ENCODE peak calls at places on chromosomes 6 and 20, in nine cellular contexts. S is heart left ventricle; I is adrenal gland; P is effector memory CD4-positive, alpha-beta T cell; Y is fibroblast of villous mesenchyme; C is IMR-90; Z is endodermal cell; A is brain microvascular endothelial cell; O is CD4-positive, alpha-beta memory T cell. X is an unnamed sample.

GRCh38 chr6:75657327-75657726 is 55.6 kb downstream of the SENP6 start:
- DNase-seq in S (no peak), I (no peak), P (no peak), Y (no peak), C (no peak), Z (no peak), A (no peak), O (no peak), X (no peak)

GRCh38 chr20:17339000-17339399 is 112.2 kb downstream of the PCSK2 start:
- DNase-seq in S (no peak), I (no peak), P (no peak), Y (no peak), C (no peak), Z (no peak), A (no peak), O (no peak), X (no peak)

GRCh38 chr6:133774356-133774755 is 114.6 kb upstream of the TCF21 start:
- DNase-seq in S (no peak), I (no peak), P (no peak), Y (peak; percentile 37), C (peak; percentile 75), Z (no peak), A (peak; percentile 64), O (no peak), X (peak; percentile 49)

GRCh38 chr6:18263561-18264337 is 581 bp downstream of the DEK start:
- DNase-seq in S (peak; percentile 81), I (peak; percentile 74), P (peak; percentile 18), Y (peak; percentile 63), C (no peak), Z (no peak), A (no peak), O (peak; percentile 38), X (no peak)

GRCh38 chr6:137451926-137452325 is 42.3 kb downstream of the OLIG3 start:
- DNase-seq in S (no peak), I (no peak), P (no peak), Y (peak; percentile 69), C (peak; percentile 87), Z (no peak), A (peak; percentile 30), O (no peak), X (no peak)

GRCh38 chr20:17661121-17661744 is 20.8 kb downstream of the RRBP1 start:
- DNase-seq in S (no peak), I (no peak), P (no peak), Y (no peak), C (no peak), Z (no peak), A (no peak), O (no peak), X (no peak)

GRCh38 chr6:149646599-149646998 is 1.9 kb downstream of the KATNA1 start:
- DNase-seq in S (no peak), I (no peak), P (no peak), Y (no peak), C (no peak), Z (no peak), A (no peak), O (no peak), X (no peak)

GRCh38 chr6:137234505-137234863 is 15.3 kb upstream of the IFNGR1 start:
- DNase-seq in S (no peak), I (no peak), P (no peak), Y (no peak), C (no peak), Z (no peak), A (no peak), O (peak; percentile 42), X (peak; percentile 61)

GRCh38 chr20:62840244-62841197 is 21.1 kb downstream of the TCFL5 start:
- DNase-seq in S (no peak), I (no peak), P (no peak), Y (no peak), C (no peak), Z (no peak), A (no peak), O (no peak), X (no peak)

GRCh38 chr6:154302111-154302752 is 54.4 kb downstream of the IPCEF1 start:
- DNase-seq in S (no peak), I (peak; percentile 50), P (no peak), Y (peak; percentile 89), C (peak; percentile 95), Z (no peak), A (peak; percentile 78), O (no peak), X (peak; percentile 65)

GRCh38 chr20:44392776-44393607 is 37.5 kb downstream of the HNF4A start:
- DNase-seq in S (no peak), I (no peak), P (no peak), Y (no peak), C (no peak), Z (no peak), A (no peak), O (no peak), X (no peak)

GRCh38 chr6:37535701-37536461 is 36.2 kb upstream of the CCDC167 start:
- DNase-seq in S (no peak), I (peak; percentile 44), P (no peak), Y (no peak), C (no peak), Z (peak; percentile 79), A (no peak), O (no peak), X (no peak)

GRCh38 chr6:43630980-43631619 is 2.0 kb upstream of the GTPBP2 start:
- DNase-seq in S (no peak), I (no peak), P (no peak), Y (no peak), C (no peak), Z (no peak), A (no peak), O (no peak), X (no peak)

GRCh38 chr6:165098165-165098564 is 211.2 kb downstream of the C6orf118 start:
- DNase-seq in S (no peak), I (no peak), P (no peak), Y (no peak), C (no peak), Z (peak; percentile 74), A (no peak), O (no peak), X (no peak)

GRCh38 chr6:75210885-75211739 is 5.3 kb upstream of the COL12A1 start:
- DNase-seq in S (no peak), I (peak; percentile 75), P (peak; percentile 44), Y (peak; percentile 83), C (peak; percentile 79), Z (peak; percentile 61), A (peak; percentile 68), O (peak; percentile 59), X (peak; percentile 57)

GRCh38 chr6:151275566-151275965 is 35.8 kb downstream of the AKAP12 start:
- DNase-seq in S (no peak), I (no peak), P (no peak), Y (no peak), C (no peak), Z (no peak), A (no peak), O (no peak), X (no peak)

GRCh38 chr20:1370548-1371110 is 22.2 kb downstream of the FKBP1A start:
- DNase-seq in S (no peak), I (no peak), P (no peak), Y (peak; percentile 56), C (peak; percentile 67), Z (no peak), A (no peak), O (no peak), X (no peak)

GRCh38 chr6:37160922-37161778 is 8.8 kb upstream of the PIM1 start:
- DNase-seq in S (no peak), I (no peak), P (no peak), Y (peak; percentile 82), C (peak; percentile 76), Z (no peak), A (peak; percentile 60), O (no peak), X (no peak)

GRCh38 chr6:92377137-92377536 is 1042.2 kb downstream of the EPHA7 start:
- DNase-seq in S (no peak), I (no peak), P (no peak), Y (peak; percentile 16), C (no peak), Z (no peak), A (no peak), O (no peak), X (no peak)

DNA sequence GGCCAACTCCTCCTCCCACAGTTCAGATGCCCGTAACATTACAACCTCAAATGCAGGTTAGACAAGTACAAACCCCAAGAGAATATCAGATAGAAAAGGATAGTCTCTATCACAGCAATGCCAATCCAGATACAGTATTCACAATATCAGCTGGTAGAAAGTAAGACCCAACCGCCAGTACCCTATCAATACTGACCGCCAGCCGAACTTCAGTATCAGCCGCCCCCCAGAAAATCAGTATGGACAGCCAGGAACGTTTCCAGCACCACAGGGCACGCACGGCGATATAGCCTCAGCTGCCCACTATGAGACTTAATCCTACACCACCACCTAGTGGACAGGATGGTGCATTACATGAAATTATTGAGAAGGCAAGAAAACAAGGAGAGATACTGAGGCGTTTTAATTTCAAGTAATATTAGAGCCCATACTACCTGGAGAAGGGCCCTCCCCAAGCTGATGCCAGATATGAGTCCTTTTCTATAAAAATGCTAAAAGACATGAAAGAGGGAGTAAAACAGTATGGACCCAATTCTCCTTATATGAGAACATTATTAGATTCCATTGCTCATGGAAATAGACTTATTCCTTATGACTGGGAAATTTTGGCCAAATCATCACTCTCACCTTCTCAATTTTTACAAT is 17.6 kb upstream of the EIF2S2 start:
- DNase-seq in S (no peak), I (peak; percentile 73), P (peak; percentile 41), Y (peak; percentile 80), C (peak; percentile 73), Z (peak; percentile 79), A (peak; percentile 68), O (peak; percentile 71), X (peak; percentile 63)
- H3K4me3 ChIP-seq in S (no peak overlapping the region), I (no peak overlapping the region), P (no peak overlapping the region), Y (no peak overlapping the region), C (no peak overlapping the region), Z (no peak overlapping the region), A (no peak overlapping the region), O (no peak overlapping the region), X (peak overlapping the region; percentile 16)

GRCh38 chr6:96562886-96563285 is at the start of gene FHL5:
- DNase-seq in S (no peak), I (no peak), P (no peak), Y (peak; percentile 2), C (no peak), Z (no peak), A (no peak), O (no peak), X (no peak)
- H3K4me3 ChIP-seq in S (peak within 1 kb of the TSS; percentile 50), I (no peak within 1 kb of the TSS), P (no peak within 1 kb of the TSS), Y (no peak within 1 kb of the TSS), C (no peak within 1 kb of the TSS), Z (no peak within 1 kb of the TSS), A (no peak within 1 kb of the TSS), O (no peak within 1 kb of the TSS), X (no peak within 1 kb of the TSS)

GRCh38 chr20:22794200-22794599 is 209.8 kb upstream of the FOXA2 start:
- DNase-seq in S (no peak), I (no peak), P (no peak), Y (no peak), C (no peak), Z (no peak), A (no peak), O (no peak), X (no peak)
- H3K4me3 ChIP-seq in S (no peak overlapping the region), I (no peak overlapping the region), P (no peak overlapping the region), Y (no peak overlapping the region), C (no peak overlapping the region), Z (no peak overlapping the region), A (no peak overlapping the region), O (no peak overlapping the region), X (no peak overlapping the region)

DNA sequence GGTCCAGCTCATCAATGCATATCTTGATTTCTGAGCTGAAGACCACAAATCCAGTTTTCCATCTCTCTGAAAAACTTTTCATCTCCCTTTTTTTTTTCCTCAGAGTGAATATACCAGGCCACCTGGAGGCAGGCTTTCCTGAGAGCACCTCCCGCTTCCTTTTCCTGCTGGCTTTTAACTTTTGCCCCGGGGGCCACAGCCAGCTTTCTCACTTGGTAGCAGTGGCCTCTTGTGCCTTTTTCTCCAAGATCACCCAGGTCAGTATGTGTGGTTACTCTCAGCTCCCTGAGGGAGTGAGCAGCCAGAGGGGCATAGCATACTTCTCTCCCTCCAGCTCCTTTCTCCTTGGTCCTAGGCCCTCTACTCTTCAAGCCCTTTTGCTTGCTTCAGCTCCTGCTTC is at the start of gene BTN1A1:
- DNase-seq in S (no peak), I (no peak), P (no peak), Y (no peak), C (no peak), Z (peak; percentile 57), A (no peak), O (no peak), X (no peak)
- H3K4me3 ChIP-seq in S (no peak within 1 kb of the TSS), I (no peak within 1 kb of the TSS), P (no peak within 1 kb of the TSS), Y (no peak within 1 kb of the TSS), C (no peak within 1 kb of the TSS), Z (no peak within 1 kb of the TSS), A (no peak within 1 kb of the TSS), O (no peak within 1 kb of the TSS), X (no peak within 1 kb of the TSS)

X was measured in Jurkat, Clone E6-1.